ENCODE peak calls at places on chromosomes 1 and 21, in eight cellular contexts. Z is NCI-H2081; N is cardiac muscle cell; T is stimulated activated CD4-positive, alpha-beta T cell treated with anti-CD3 and anti-CD28 coated beads, TNF-alpha, amount 100 ng/mL, for 4 hours; G is NCI-H2107; Q is non-pigmented ciliary epithelial cell; K is thoracic aorta; U is fibroblast of the conjunctiva. D is an unnamed sample.

GRCh38 chr1:65459397-65459768 is 38.9 kb downstream of the LEPR start:
- DNase-seq in U (no peak), N (peak), Q (no peak), Z (no peak), T (no peak), K (no peak), G (peak), D (no peak)

GRCh38 chr1:211630236-211631081 is 45.0 kb downstream of the NEK2 start:
- DNase-seq in N (peak), Q (no peak), U (no peak), K (no peak), T (no peak), G (peak), Z (no peak), D (no peak)

GRCh38 chr1:71834570-71835441 is 447.5 kb downstream of the NEGR1 start:
- DNase-seq in Z (no peak), G (no peak), Q (no peak), U (peak), T (no peak), K (no peak), N (no peak), D (no peak)

GRCh38 chr1:21162740-21163464 is 13.8 kb downstream of the EIF4G3 start:
- DNase-seq in K (no peak), T (no peak), G (no peak), U (no peak), Q (no peak), N (no peak), Z (no peak), D (peak)

GRCh38 chr21:37804001-37804400 is 112.3 kb downstream of the KCNJ6 start:
- DNase-seq in T (no peak), U (no peak), Z (no peak), N (peak), Q (no peak), G (no peak), K (no peak), D (no peak)

GRCh38 chr1:166947398-166948043 is 27.8 kb downstream of the ILDR2 start:
- DNase-seq in T (no peak), G (peak), K (peak), Q (peak), Z (peak), N (peak), U (no peak), D (no peak)

GRCh38 chr1:240575976-240576666 is 35.8 kb downstream of the GREM2 start:
- DNase-seq in G (no peak), K (no peak), Q (peak), U (peak), Z (no peak), N (peak), T (no peak), D (no peak)

GRCh38 chr21:31557421-31557955 is 102.0 kb upstream of the SOD1 start:
- DNase-seq in N (no peak), Q (no peak), G (peak), U (no peak), T (no peak), Z (no peak), K (no peak), D (no peak)

GRCh38 chr1:226882187-226882586 is 11.8 kb downstream of the PSEN2 start:
- DNase-seq in N (peak), K (no peak), T (no peak), Z (no peak), Q (no peak), U (no peak), G (no peak), D (no peak)

GRCh38 chr1:52482326-52483004 is 70.4 kb downstream of the TUT4 start:
- DNase-seq in K (no peak), U (no peak), N (peak), Q (no peak), Z (no peak), T (no peak), G (no peak), D (no peak)

GRCh38 chr1:179142889-179143299 is 61.0 kb downstream of the TOR3A start:
- DNase-seq in Q (peak), N (peak), Z (no peak), U (peak), G (no peak), K (no peak), T (no peak), D (no peak)

D was measured in NCI-H2029 treated with DMSO at 0.1 percent for 48 hours.